ENCODE peak calls at places on chromosomes 12 and 14, in six cellular contexts. One of them, this sample, is unnamed.

GRCh38 chr12:105409881-105410471 is 79.5 kb downstream of the C12orf75 start:
- DNase-seq in H1: no peak
- DNase-seq in neuronal stem cell: no peak
- DNase-seq in IMR-90: no peak
- DNase-seq in mesenchymal stem cell: no peak
- DNase-seq in trophoblast cell: no peak
- DNase-seq in this sample: no peak

GRCh38 chr14:61472801-61473376 is 151.5 kb downstream of the PRKCH start:
- DNase-seq in H1: no peak
- DNase-seq in neuronal stem cell: no peak
- DNase-seq in IMR-90: peak; percentile 24
- DNase-seq in mesenchymal stem cell: peak; percentile 50
- DNase-seq in trophoblast cell: no peak
- DNase-seq in this sample: no peak

GRCh38 chr12:51549637-51550036 is 41.4 kb upstream of the SCN8A start:
- DNase-seq in H1: no peak
- DNase-seq in neuronal stem cell: no peak
- DNase-seq in IMR-90: peak; percentile 15
- DNase-seq in mesenchymal stem cell: no peak
- DNase-seq in trophoblast cell: no peak
- DNase-seq in this sample: no peak

GRCh38 chr12:45342848-45343247 is 127.0 kb downstream of the ANO6 start:
- DNase-seq in H1: no peak
- DNase-seq in neuronal stem cell: no peak
- DNase-seq in IMR-90: no peak
- DNase-seq in mesenchymal stem cell: no peak
- DNase-seq in trophoblast cell: peak; percentile 55
- DNase-seq in this sample: no peak

GRCh38 chr12:53255993-53256392 is 12.1 kb upstream of the ESPL1 start:
- DNase-seq in H1: no peak
- DNase-seq in neuronal stem cell: no peak
- DNase-seq in IMR-90: no peak
- DNase-seq in mesenchymal stem cell: no peak
- DNase-seq in trophoblast cell: no peak
- DNase-seq in this sample: no peak

GRCh38 chr12:90908465-90908864 is 46.5 kb downstream of the CCER1 start:
- DNase-seq in H1: no peak
- DNase-seq in neuronal stem cell: no peak
- DNase-seq in IMR-90: peak; percentile 83
- DNase-seq in mesenchymal stem cell: peak; percentile 65
- DNase-seq in trophoblast cell: no peak
- DNase-seq in this sample: no peak

GRCh38 chr12:79223210-79223609 is 358.6 kb downstream of the SYT1 start:
- DNase-seq in H1: no peak
- DNase-seq in neuronal stem cell: no peak
- DNase-seq in IMR-90: no peak
- DNase-seq in mesenchymal stem cell: no peak
- DNase-seq in trophoblast cell: no peak
- DNase-seq in this sample: no peak

GRCh38 chr12:58529114-58529665 is 391.1 kb downstream of the LRIG3 start:
- DNase-seq in H1: no peak
- DNase-seq in neuronal stem cell: no peak
- DNase-seq in IMR-90: peak; percentile 86
- DNase-seq in mesenchymal stem cell: peak; percentile 91
- DNase-seq in trophoblast cell: no peak
- DNase-seq in this sample: no peak

GRCh38 chr14:35333347-35333730 is 41.2 kb downstream of the PSMA6 start:
- DNase-seq in H1: no peak
- DNase-seq in neuronal stem cell: no peak
- DNase-seq in IMR-90: no peak
- DNase-seq in mesenchymal stem cell: no peak
- DNase-seq in trophoblast cell: peak; percentile 43
- DNase-seq in this sample: no peak

GRCh38 chr12:43348221-43348620 is 203.8 kb downstream of the ADAMTS20 start:
- DNase-seq in H1: no peak
- DNase-seq in neuronal stem cell: no peak
- DNase-seq in IMR-90: no peak
- DNase-seq in mesenchymal stem cell: no peak
- DNase-seq in trophoblast cell: no peak
- DNase-seq in this sample: no peak

GRCh38 chr12:481422-481821 is 21.7 kb downstream of the B4GALNT3 start:
- DNase-seq in H1: no peak
- DNase-seq in neuronal stem cell: no peak
- DNase-seq in IMR-90: peak; percentile 11
- DNase-seq in mesenchymal stem cell: peak; percentile 71
- DNase-seq in trophoblast cell: no peak
- DNase-seq in this sample: peak; percentile 24

GRCh38 chr14:61381589-61381988 is 60.2 kb downstream of the PRKCH start:
- DNase-seq in H1: no peak
- DNase-seq in neuronal stem cell: no peak
- DNase-seq in IMR-90: no peak
- DNase-seq in mesenchymal stem cell: no peak
- DNase-seq in trophoblast cell: peak; percentile 22
- DNase-seq in this sample: no peak

GRCh38 chr12:53048780-53049401 is 974 bp upstream of the TNS2 start:
- DNase-seq in H1: no peak
- DNase-seq in neuronal stem cell: no peak
- DNase-seq in IMR-90: peak; percentile 62
- DNase-seq in mesenchymal stem cell: peak; percentile 78
- DNase-seq in trophoblast cell: no peak
- DNase-seq in this sample: peak; percentile 83

GRCh38 chr12:85424581-85425348 is 144.7 kb downstream of the ALX1 start:
- DNase-seq in H1: no peak
- DNase-seq in neuronal stem cell: no peak
- DNase-seq in IMR-90: peak; percentile 2
- DNase-seq in mesenchymal stem cell: peak; percentile 42
- DNase-seq in trophoblast cell: peak; percentile 40
- DNase-seq in this sample: no peak

GRCh38 chr12:119894916-119895315 is 17.8 kb upstream of the CIT start:
- DNase-seq in H1: no peak
- DNase-seq in neuronal stem cell: no peak
- DNase-seq in IMR-90: no peak
- DNase-seq in mesenchymal stem cell: no peak
- DNase-seq in trophoblast cell: no peak
- DNase-seq in this sample: no peak

GRCh38 chr12:49253033-49253623 is 11.8 kb upstream of the TUBA1C start:
- DNase-seq in H1: no peak
- DNase-seq in neuronal stem cell: no peak
- DNase-seq in IMR-90: peak; percentile 75
- DNase-seq in mesenchymal stem cell: no peak
- DNase-seq in trophoblast cell: peak; percentile 96
- DNase-seq in this sample: no peak

GRCh38 chr12:14393736-14394135 is 28.3 kb downstream of the ATF7IP start:
- DNase-seq in H1: no peak
- DNase-seq in neuronal stem cell: no peak
- DNase-seq in IMR-90: peak; percentile 39
- DNase-seq in mesenchymal stem cell: no peak
- DNase-seq in trophoblast cell: no peak
- DNase-seq in this sample: no peak

GRCh38 chr12:47164116-47164515 is 84.4 kb upstream of the AMIGO2 start:
- DNase-seq in H1: no peak
- DNase-seq in neuronal stem cell: no peak
- DNase-seq in IMR-90: no peak
- DNase-seq in mesenchymal stem cell: no peak
- DNase-seq in trophoblast cell: no peak
- DNase-seq in this sample: no peak

GRCh38 chr14:31657917-31658316 is 96.7 kb downstream of the NUBPL start:
- DNase-seq in H1: no peak
- DNase-seq in neuronal stem cell: no peak
- DNase-seq in IMR-90: no peak
- DNase-seq in mesenchymal stem cell: no peak
- DNase-seq in trophoblast cell: no peak
- DNase-seq in this sample: no peak

GRCh38 chr12:65821336-65821735 is 2.9 kb upstream of the HMGA2 start:
- DNase-seq in H1: no peak
- DNase-seq in neuronal stem cell: no peak
- DNase-seq in IMR-90: peak; percentile 36
- DNase-seq in mesenchymal stem cell: no peak
- DNase-seq in trophoblast cell: no peak
- DNase-seq in this sample: no peak

GRCh38 chr12:77324763-77325468 is 259.5 kb upstream of the E2F7 start:
- DNase-seq in H1: peak; percentile 19
- DNase-seq in neuronal stem cell: peak; percentile 80
- DNase-seq in IMR-90: peak; percentile 61
- DNase-seq in mesenchymal stem cell: peak; percentile 69
- DNase-seq in trophoblast cell: peak; percentile 75
- DNase-seq in this sample: peak; percentile 85

GRCh38 chr14:94390372-94391086 is 2.1 kb upstream of the SERPINA1 start:
- DNase-seq in H1: no peak
- DNase-seq in neuronal stem cell: no peak
- DNase-seq in IMR-90: no peak
- DNase-seq in mesenchymal stem cell: no peak
- DNase-seq in trophoblast cell: no peak
- DNase-seq in this sample: no peak

GRCh38 chr14:69260246-69260978 is 454 bp downstream of the GALNT16 start:
- DNase-seq in H1: no peak
- DNase-seq in neuronal stem cell: peak; percentile 61
- DNase-seq in IMR-90: peak; percentile 4
- DNase-seq in mesenchymal stem cell: peak; percentile 53
- DNase-seq in trophoblast cell: peak; percentile 2
- DNase-seq in this sample: peak; percentile 60

GRCh38 chr12:46383654-46384450 is 11.3 kb upstream of the SLC38A2 start:
- DNase-seq in H1: no peak
- DNase-seq in neuronal stem cell: peak; percentile 21
- DNase-seq in IMR-90: peak; percentile 97
- DNase-seq in mesenchymal stem cell: peak; percentile 95
- DNase-seq in trophoblast cell: peak; percentile 78
- DNase-seq in this sample: no peak

GRCh38 chr14:34536951-34537676 is 2.4 kb downstream of the EAPP start:
- DNase-seq in H1: no peak
- DNase-seq in neuronal stem cell: no peak
- DNase-seq in IMR-90: peak; percentile 76
- DNase-seq in mesenchymal stem cell: peak; percentile 37
- DNase-seq in trophoblast cell: peak; percentile 79
- DNase-seq in this sample: no peak

GRCh38 chr12:58419905-58420304 is 478.5 kb downstream of the ATP23 start:
- DNase-seq in H1: no peak
- DNase-seq in neuronal stem cell: no peak
- DNase-seq in IMR-90: peak; percentile 62
- DNase-seq in mesenchymal stem cell: no peak
- DNase-seq in trophoblast cell: no peak
- DNase-seq in this sample: no peak

GRCh38 chr14:55309761-55310365 is 38.6 kb downstream of the FBXO34 start:
- DNase-seq in H1: no peak
- DNase-seq in neuronal stem cell: no peak
- DNase-seq in IMR-90: no peak
- DNase-seq in mesenchymal stem cell: peak; percentile 21
- DNase-seq in trophoblast cell: no peak
- DNase-seq in this sample: no peak

GRCh38 chr12:116595672-116596071 is 36.5 kb downstream of the MAP1LC3B2 start:
- DNase-seq in H1: no peak
- DNase-seq in neuronal stem cell: no peak
- DNase-seq in IMR-90: no peak
- DNase-seq in mesenchymal stem cell: no peak
- DNase-seq in trophoblast cell: no peak
- DNase-seq in this sample: no peak

GRCh38 chr12:116595186-116595585 is 36.0 kb downstream of the MAP1LC3B2 start:
- DNase-seq in H1: no peak
- DNase-seq in neuronal stem cell: no peak
- DNase-seq in IMR-90: no peak
- DNase-seq in mesenchymal stem cell: no peak
- DNase-seq in trophoblast cell: no peak
- DNase-seq in this sample: no peak

GRCh38 chr12:116599285-116600122 is 40.3 kb downstream of the MAP1LC3B2 start:
- DNase-seq in H1: no peak
- DNase-seq in neuronal stem cell: peak; percentile 58
- DNase-seq in IMR-90: peak; percentile 58
- DNase-seq in mesenchymal stem cell: peak; percentile 80
- DNase-seq in trophoblast cell: peak; percentile 66
- DNase-seq in this sample: peak; percentile 86

GRCh38 chr12:116598341-116599284 is 39.4 kb downstream of the MAP1LC3B2 start:
- DNase-seq in H1: no peak
- DNase-seq in neuronal stem cell: no peak
- DNase-seq in IMR-90: no peak
- DNase-seq in mesenchymal stem cell: no peak
- DNase-seq in trophoblast cell: peak; percentile 89
- DNase-seq in this sample: no peak

DNA sequence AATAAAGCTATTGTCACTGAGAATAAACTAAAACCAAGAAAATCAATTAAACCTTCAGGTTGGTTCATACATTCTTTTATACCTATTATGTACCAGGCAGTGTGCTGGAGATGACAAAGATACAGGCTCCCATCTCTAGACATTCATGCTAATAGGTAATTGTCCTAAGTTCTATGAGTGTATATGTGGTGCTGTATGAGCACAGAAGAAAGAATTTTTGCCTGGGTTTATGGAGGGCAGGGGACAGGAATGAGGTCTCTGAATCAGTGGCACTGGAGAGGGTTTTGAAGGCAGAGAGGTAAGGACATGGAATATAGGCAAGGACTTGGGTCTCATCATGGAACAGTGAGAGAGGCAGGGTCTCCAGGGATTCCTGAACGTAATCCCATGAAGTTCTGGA is 38.7 kb downstream of the MAP1LC3B2 start:
- DNase-seq in H1: no peak
- DNase-seq in neuronal stem cell: no peak
- DNase-seq in IMR-90: no peak
- DNase-seq in mesenchymal stem cell: no peak
- DNase-seq in trophoblast cell: peak; percentile 66
- DNase-seq in this sample: no peak
- H2BK120ac ChIP-seq in H1: no peak overlapping the region
- H2BK120ac ChIP-seq in neuronal stem cell: no peak overlapping the region
- H2BK120ac ChIP-seq in IMR-90: no peak overlapping the region
- H2BK120ac ChIP-seq in mesenchymal stem cell: no peak overlapping the region
- H2BK120ac ChIP-seq in trophoblast cell: no peak overlapping the region
- H2BK120ac ChIP-seq in this sample: no peak overlapping the region

GRCh38 chr12:128879898-128880764 is 26.9 kb downstream of the GLT1D1 start:
- DNase-seq in H1: no peak
- DNase-seq in neuronal stem cell: no peak
- DNase-seq in IMR-90: no peak
- DNase-seq in mesenchymal stem cell: no peak
- DNase-seq in trophoblast cell: no peak
- DNase-seq in this sample: no peak
- H3K14ac ChIP-seq in H1: no peak overlapping the region
- H3K14ac ChIP-seq in neuronal stem cell: no peak overlapping the region
- H3K14ac ChIP-seq in IMR-90: no peak overlapping the region
- H3K14ac ChIP-seq in mesenchymal stem cell: no peak overlapping the region
- H3K14ac ChIP-seq in trophoblast cell: no peak overlapping the region
- H3K14ac ChIP-seq in this sample: no peak overlapping the region

GRCh38 chr14:92263681-92264080 is 59.3 kb upstream of the SLC24A4 start:
- DNase-seq in H1: no peak
- DNase-seq in neuronal stem cell: no peak
- DNase-seq in IMR-90: no peak
- DNase-seq in mesenchymal stem cell: no peak
- DNase-seq in trophoblast cell: no peak
- DNase-seq in this sample: no peak
- H4K8ac ChIP-seq in H1: no peak overlapping the region
- H4K8ac ChIP-seq in neuronal stem cell: no peak overlapping the region
- H4K8ac ChIP-seq in IMR-90: no peak overlapping the region
- H4K8ac ChIP-seq in mesenchymal stem cell: no peak overlapping the region
- H4K8ac ChIP-seq in trophoblast cell: no peak overlapping the region
- H4K8ac ChIP-seq in this sample: no peak overlapping the region

DNA sequence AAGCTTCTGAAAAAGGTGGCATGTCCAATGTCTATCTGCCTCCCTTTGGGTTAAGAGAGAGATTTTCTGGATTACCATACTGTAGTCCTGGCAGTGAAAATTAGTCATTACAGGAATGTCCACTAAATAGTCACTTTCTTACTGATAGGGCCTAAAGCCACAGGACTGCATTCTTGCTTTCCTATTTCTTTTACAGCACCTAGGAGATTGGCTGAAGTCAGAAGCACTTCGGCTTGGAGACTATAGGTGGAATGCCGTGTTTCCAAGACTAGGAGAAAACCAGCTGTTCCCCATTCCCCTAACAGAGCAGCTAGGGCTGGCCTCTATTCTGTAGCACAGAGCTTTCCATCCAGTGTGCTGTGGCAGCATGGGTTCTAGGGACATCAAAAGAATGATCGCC is 15.1 kb downstream of the PIGH start:
- DNase-seq in H1: no peak
- DNase-seq in neuronal stem cell: no peak
- DNase-seq in IMR-90: no peak
- DNase-seq in mesenchymal stem cell: no peak
- DNase-seq in trophoblast cell: peak; percentile 91
- DNase-seq in this sample: no peak
- H2BK120ac ChIP-seq in H1: no peak overlapping the region
- H2BK120ac ChIP-seq in neuronal stem cell: no peak overlapping the region
- H2BK120ac ChIP-seq in IMR-90: no peak overlapping the region
- H2BK120ac ChIP-seq in mesenchymal stem cell: no peak overlapping the region
- H2BK120ac ChIP-seq in trophoblast cell: no peak overlapping the region
- H2BK120ac ChIP-seq in this sample: no peak overlapping the region